ENCODE peak calls at places on chromosome X, in eight cellular contexts. E is HCT116, P is breast epithelium, C is ovary, M is upper lobe of left lung, O is GM12878, B is gastrocnemius medialis, K is K562. D is an unnamed sample.

GRCh38 chrX:16633754-16634153 is 16.2 kb upstream of the S100G start:
- DNase-seq in E (no peak), P (no peak), C (no peak), M (no peak), O (no peak), B (no peak), K (no peak), D (no peak)

GRCh38 chrX:10015711-10016515 is 48.8 kb downstream of the CLDN34 start:
- DNase-seq in E (no peak), P (peak; percentile 20), C (peak; percentile 47), M (no peak), O (no peak), B (no peak), K (peak; percentile 20), D (no peak)

GRCh38 chrX:136067946-136068345 is 79.4 kb upstream of the FHL1 start:
- DNase-seq in E (no peak), P (no peak), C (no peak), M (no peak), O (no peak), B (no peak), K (no peak), D (no peak)

GRCh38 chrX:40148439-40149285 is 50.9 kb upstream of the BCOR start:
- DNase-seq in E (no peak), P (no peak), C (no peak), M (no peak), O (no peak), B (no peak), K (peak; percentile 49), D (no peak)

GRCh38 chrX:39753296-39753996 is 344.3 kb downstream of the BCOR start:
- DNase-seq in E (no peak), P (no peak), C (no peak), M (no peak), O (no peak), B (no peak), K (peak; percentile 65), D (no peak)

GRCh38 chrX:150773117-150773516 is 79.9 kb downstream of the MTMR1 start:
- DNase-seq in E (no peak), P (no peak), C (no peak), M (no peak), O (no peak), B (no peak), K (no peak), D (no peak)

GRCh38 chrX:21940356-21940829 is at the start of gene SMS:
- DNase-seq in E (no peak), P (peak; percentile 41), C (peak; percentile 81), M (peak; percentile 74), O (no peak), B (peak; percentile 35), K (peak; percentile 85), D (peak; percentile 81)

GRCh38 chrX:74251006-74251930 is 52.7 kb upstream of the ZCCHC13 start:
- DNase-seq in E (no peak), P (no peak), C (no peak), M (peak; percentile 24), O (no peak), B (no peak), K (peak; percentile 6), D (no peak)

GRCh38 chrX:120213438-120214265 is 37.0 kb upstream of the ZBTB33 start:
- DNase-seq in E (peak; percentile 31), P (no peak), C (peak; percentile 70), M (peak; percentile 40), O (peak; percentile 36), B (no peak), K (peak; percentile 53), D (no peak)

GRCh38 chrX:97334850-97335249 is 451.1 kb downstream of the RPA4 start:
- DNase-seq in E (no peak), P (no peak), C (no peak), M (no peak), O (no peak), B (no peak), K (no peak), D (no peak)

GRCh38 chrX:123330229-123330942 is 146.3 kb downstream of the GRIA3 start:
- DNase-seq in E (no peak), P (no peak), C (no peak), M (no peak), O (no peak), B (no peak), K (no peak), D (no peak)

GRCh38 chrX:130085551-130085986 is 24.7 kb downstream of the ELF4 start:
- DNase-seq in E (no peak), P (no peak), C (no peak), M (no peak), O (no peak), B (no peak), K (no peak), D (no peak)

GRCh38 chrX:128698528-128698927 is 646.3 kb upstream of the ACTRT1 start:
- DNase-seq in E (no peak), P (no peak), C (no peak), M (no peak), O (no peak), B (no peak), K (no peak), D (no peak)

GRCh38 chrX:10239611-10240064 is 82.9 kb downstream of the CLCN4 start:
- DNase-seq in E (no peak), P (no peak), C (no peak), M (no peak), O (no peak), B (peak; percentile 24), K (no peak), D (no peak)

GRCh38 chrX:3522016-3522690 is 175.7 kb upstream of the MXRA5 start:
- DNase-seq in E (no peak), P (no peak), C (no peak), M (no peak), O (no peak), B (no peak), K (no peak), D (no peak)

GRCh38 chrX:96436105-96436504 is 248.5 kb upstream of the DIAPH2 start:
- DNase-seq in E (no peak), P (no peak), C (no peak), M (no peak), O (no peak), B (no peak), K (no peak), D (no peak)

GRCh38 chrX:153642655-153643430 is 4.2 kb upstream of the DUSP9 start:
- DNase-seq in E (no peak), P (no peak), C (no peak), M (no peak), O (no peak), B (no peak), K (peak; percentile 5), D (no peak)

GRCh38 chrX:16807548-16807947 is 21.3 kb downstream of the TXLNG start:
- DNase-seq in E (no peak), P (no peak), C (no peak), M (no peak), O (no peak), B (no peak), K (no peak), D (no peak)

DNA sequence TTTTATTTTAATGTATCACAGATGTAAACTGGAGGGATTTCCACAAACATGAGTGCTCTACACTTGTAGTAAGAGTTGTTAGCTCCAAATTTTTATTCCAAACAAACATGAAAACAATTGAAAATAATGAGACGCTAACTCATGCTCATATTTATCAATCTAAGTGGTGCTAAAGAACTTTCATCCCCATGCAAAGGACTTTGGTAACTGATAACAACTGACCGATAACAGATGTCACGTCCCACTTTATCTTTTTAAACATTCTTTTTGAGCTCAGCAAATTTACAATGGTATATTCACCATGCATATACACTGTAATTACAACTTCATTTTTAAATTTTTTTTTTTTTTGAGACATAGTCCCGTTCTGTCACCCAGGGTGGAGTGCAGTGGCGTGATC is 15.6 kb upstream of the MAOA start:
- DNase-seq in E (no peak), P (no peak), C (no peak), M (no peak), O (no peak), B (no peak), K (no peak), D (no peak)
- H3K27ac ChIP-seq in E (no peak overlapping the region), P (no peak overlapping the region), C (no peak overlapping the region), M (no peak overlapping the region), O (no peak overlapping the region), B (no peak overlapping the region), K (no peak overlapping the region), D (peak overlapping the region; percentile 27)

GRCh38 chrX:24646745-24647182 is 383 bp downstream of the PCYT1B start:
- DNase-seq in E (no peak), P (no peak), C (no peak), M (no peak), O (no peak), B (no peak), K (no peak), D (no peak)
- TF ChIP-seq POLR2A in E (no peak), P (no peak), C (no peak), M (no peak), O (no peak), B (no peak), K (no peak), D (no peak)

GRCh38 chrX:133702230-133702629 is 283.2 kb downstream of the GPC3 start:
- DNase-seq in E (no peak), P (no peak), C (no peak), M (no peak), O (no peak), B (no peak), K (no peak), D (no peak)

GRCh38 chrX:133699023-133699728 is 283.9 kb upstream of the GPC4 start:
- DNase-seq in E (no peak), P (no peak), C (no peak), M (no peak), O (no peak), B (no peak), K (no peak), D (no peak)

GRCh38 chrX:133697656-133698055 is 282.4 kb upstream of the GPC4 start:
- DNase-seq in E (no peak), P (no peak), C (no peak), M (no peak), O (no peak), B (no peak), K (no peak), D (no peak)

GRCh38 chrX:133698298-133698697 is 283.0 kb upstream of the GPC4 start:
- DNase-seq in E (no peak), P (no peak), C (no peak), M (no peak), O (no peak), B (no peak), K (no peak), D (no peak)
- TF ChIP-seq CTCF in E (peak; percentile 26), P (no peak), C (no peak), M (no peak), O (no peak), B (no peak), K (no peak), D (no peak)

GRCh38 chrX:66676413-66676812 is 37.5 kb upstream of the EDA2R start:
- DNase-seq in E (no peak), P (no peak), C (no peak), M (no peak), O (no peak), B (no peak), K (no peak), D (no peak)

GRCh38 chrX:66674506-66674905 is 35.6 kb upstream of the EDA2R start:
- DNase-seq in E (no peak), P (no peak), C (no peak), M (no peak), O (no peak), B (no peak), K (no peak), D (no peak)

GRCh38 chrX:66675541-66675940 is 36.7 kb upstream of the EDA2R start:
- DNase-seq in E (no peak), P (no peak), C (no peak), M (no peak), O (no peak), B (no peak), K (no peak), D (no peak)

GRCh38 chrX:66677430-66677829 is 38.6 kb upstream of the EDA2R start:
- DNase-seq in E (no peak), P (no peak), C (no peak), M (no peak), O (no peak), B (no peak), K (no peak), D (no peak)

GRCh38 chrX:66676990-66677389 is 38.1 kb upstream of the EDA2R start:
- DNase-seq in E (no peak), P (no peak), C (no peak), M (no peak), O (no peak), B (no peak), K (no peak), D (no peak)
- H3K27ac ChIP-seq in E (no peak overlapping the region), P (no peak overlapping the region), C (no peak overlapping the region), M (no peak overlapping the region), O (no peak overlapping the region), B (no peak overlapping the region), K (no peak overlapping the region), D (no peak overlapping the region)

D was measured in right lobe of liver.